ENCODE peak calls at places on chromosomes 1 and 21, in nine cellular contexts. One of them, this sample, is unnamed.
A peak's percentile ranks its signal among the peaks of the same experiment; 100 is the strongest.

GRCh38 chr1:206439205-206439604 is 31.1 kb upstream of the IKBKE start:
- DNase-seq in mammary epithelial cell: no peak
- DNase-seq in K562: peak; percentile 34
- DNase-seq in lung: no peak
- DNase-seq in heart left ventricle: no peak
- DNase-seq in GM12865: no peak
- DNase-seq in foreskin fibroblast: no peak
- DNase-seq in suprapubic skin: no peak
- DNase-seq in AG04450: no peak
- DNase-seq in this sample: no peak

GRCh38 chr1:164648211-164649080 is 89.5 kb downstream of the PBX1 start:
- DNase-seq in GM12865: no peak
- DNase-seq in lung: no peak
- DNase-seq in suprapubic skin: no peak
- DNase-seq in K562: no peak
- DNase-seq in AG04450: no peak
- DNase-seq in mammary epithelial cell: no peak
- DNase-seq in foreskin fibroblast: no peak
- DNase-seq in heart left ventricle: no peak
- DNase-seq in this sample: peak; percentile 70

GRCh38 chr1:9443913-9444445 is 95.3 kb upstream of the SLC25A33 start:
- DNase-seq in heart left ventricle: no peak
- DNase-seq in suprapubic skin: no peak
- DNase-seq in lung: no peak
- DNase-seq in AG04450: no peak
- DNase-seq in foreskin fibroblast: no peak
- DNase-seq in GM12865: no peak
- DNase-seq in K562: no peak
- DNase-seq in mammary epithelial cell: peak; percentile 84
- DNase-seq in this sample: peak; percentile 90

GRCh38 chr1:228212966-228213844 is 5.4 kb downstream of the OBSCN start:
- DNase-seq in foreskin fibroblast: peak; percentile 84
- DNase-seq in mammary epithelial cell: peak; percentile 83
- DNase-seq in suprapubic skin: peak; percentile 88
- DNase-seq in K562: peak; percentile 98
- DNase-seq in lung: peak; percentile 90
- DNase-seq in GM12865: peak; percentile 80
- DNase-seq in heart left ventricle: peak; percentile 85
- DNase-seq in AG04450: peak; percentile 39
- DNase-seq in this sample: peak; percentile 65

GRCh38 chr1:113256348-113256729 is 134.0 kb upstream of the MAGI3 start:
- DNase-seq in foreskin fibroblast: no peak
- DNase-seq in heart left ventricle: no peak
- DNase-seq in GM12865: no peak
- DNase-seq in lung: no peak
- DNase-seq in mammary epithelial cell: no peak
- DNase-seq in K562: no peak
- DNase-seq in AG04450: no peak
- DNase-seq in suprapubic skin: no peak
- DNase-seq in this sample: no peak

GRCh38 chr1:176837708-176838107 is 326.8 kb downstream of the ASTN1 start:
- DNase-seq in suprapubic skin: no peak
- DNase-seq in mammary epithelial cell: no peak
- DNase-seq in K562: no peak
- DNase-seq in heart left ventricle: no peak
- DNase-seq in AG04450: no peak
- DNase-seq in foreskin fibroblast: no peak
- DNase-seq in GM12865: no peak
- DNase-seq in lung: no peak
- DNase-seq in this sample: no peak

GRCh38 chr1:13543927-13544556 is 30.2 kb upstream of the LRRC38 start:
- DNase-seq in suprapubic skin: peak; percentile 80
- DNase-seq in heart left ventricle: peak; percentile 64
- DNase-seq in GM12865: no peak
- DNase-seq in mammary epithelial cell: no peak
- DNase-seq in K562: peak; percentile 35
- DNase-seq in lung: peak; percentile 34
- DNase-seq in AG04450: no peak
- DNase-seq in foreskin fibroblast: no peak
- DNase-seq in this sample: peak; percentile 46

GRCh38 chr1:8376358-8376840 is 58.5 kb downstream of the SLC45A1 start:
- DNase-seq in AG04450: no peak
- DNase-seq in GM12865: no peak
- DNase-seq in suprapubic skin: no peak
- DNase-seq in lung: no peak
- DNase-seq in mammary epithelial cell: no peak
- DNase-seq in heart left ventricle: no peak
- DNase-seq in foreskin fibroblast: no peak
- DNase-seq in K562: no peak
- DNase-seq in this sample: no peak

GRCh38 chr1:84347547-84348239 is 46.2 kb downstream of the SAMD13 start:
- DNase-seq in foreskin fibroblast: peak; percentile 39
- DNase-seq in mammary epithelial cell: no peak
- DNase-seq in K562: no peak
- DNase-seq in suprapubic skin: no peak
- DNase-seq in heart left ventricle: no peak
- DNase-seq in AG04450: no peak
- DNase-seq in GM12865: no peak
- DNase-seq in lung: no peak
- DNase-seq in this sample: peak; percentile 71

GRCh38 chr1:67532452-67533216 is 102.4 kb upstream of the SERBP1 start:
- DNase-seq in suprapubic skin: no peak
- DNase-seq in K562: peak; percentile 59
- DNase-seq in AG04450: peak; percentile 78
- DNase-seq in GM12865: peak; percentile 82
- DNase-seq in heart left ventricle: peak; percentile 22
- DNase-seq in mammary epithelial cell: peak; percentile 73
- DNase-seq in foreskin fibroblast: peak; percentile 77
- DNase-seq in lung: peak; percentile 38
- DNase-seq in this sample: peak; percentile 96

GRCh38 chr21:21439761-21440160 is 441.6 kb downstream of the NCAM2 start:
- DNase-seq in AG04450: no peak
- DNase-seq in K562: no peak
- DNase-seq in GM12865: no peak
- DNase-seq in foreskin fibroblast: no peak
- DNase-seq in mammary epithelial cell: no peak
- DNase-seq in heart left ventricle: no peak
- DNase-seq in suprapubic skin: no peak
- DNase-seq in lung: no peak
- DNase-seq in this sample: no peak

GRCh38 chr1:114032271-114033218 is 53.3 kb downstream of the OLFML3 start:
- DNase-seq in AG04450: peak; percentile 41
- DNase-seq in heart left ventricle: no peak
- DNase-seq in lung: no peak
- DNase-seq in mammary epithelial cell: peak; percentile 88
- DNase-seq in foreskin fibroblast: peak; percentile 76
- DNase-seq in K562: no peak
- DNase-seq in suprapubic skin: no peak
- DNase-seq in GM12865: no peak
- DNase-seq in this sample: peak; percentile 69

DNA sequence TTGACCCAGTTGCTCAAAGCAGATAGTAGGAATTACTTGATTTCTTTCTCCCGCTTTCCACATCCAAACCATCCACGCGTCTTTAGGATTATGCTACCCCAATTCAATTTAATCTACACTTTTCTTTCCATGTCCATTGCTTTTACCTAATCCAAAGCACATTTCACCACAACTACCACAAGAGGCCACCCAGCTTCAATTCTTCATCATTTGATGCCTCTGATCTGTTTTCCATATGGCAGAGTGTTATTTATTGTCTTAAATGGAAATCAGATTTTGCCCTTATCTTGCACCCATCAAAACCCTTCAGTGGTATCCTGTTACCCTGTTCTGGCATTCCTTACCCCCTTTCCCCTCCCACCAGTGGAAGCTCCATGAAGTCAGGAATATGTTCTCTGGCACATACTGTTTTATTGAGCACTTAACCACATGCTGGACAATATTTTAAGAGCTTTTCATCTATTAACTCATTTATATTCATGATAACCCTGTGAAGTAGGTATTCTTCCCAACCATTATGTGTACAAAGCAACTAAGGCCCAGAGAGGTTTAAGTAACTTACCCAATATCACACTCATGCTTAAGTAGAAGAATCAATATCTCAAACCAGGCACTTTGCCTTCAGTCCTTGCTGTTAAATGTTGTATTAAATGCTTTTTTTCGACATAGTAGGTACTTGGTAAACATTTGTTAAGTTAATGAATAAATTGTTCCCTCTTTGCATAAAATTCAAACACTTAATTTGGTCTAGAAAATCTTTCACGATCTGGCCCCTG is 34.6 kb downstream of the CLIC4 start:
- DNase-seq in lung: no peak
- DNase-seq in foreskin fibroblast: no peak
- DNase-seq in suprapubic skin: no peak
- DNase-seq in heart left ventricle: no peak
- DNase-seq in GM12865: no peak
- DNase-seq in K562: no peak
- DNase-seq in mammary epithelial cell: no peak
- DNase-seq in AG04450: no peak
- DNase-seq in this sample: peak; percentile 48
- TF ChIP-seq CTCF in lung: no peak
- TF ChIP-seq CTCF in foreskin fibroblast: no peak
- TF ChIP-seq CTCF in suprapubic skin: no peak
- TF ChIP-seq CTCF in heart left ventricle: no peak
- TF ChIP-seq CTCF in GM12865: no peak
- TF ChIP-seq CTCF in K562: no peak
- TF ChIP-seq CTCF in mammary epithelial cell: no peak
- TF ChIP-seq CTCF in AG04450: no peak
- TF ChIP-seq CTCF in this sample: peak; percentile 34

DNA sequence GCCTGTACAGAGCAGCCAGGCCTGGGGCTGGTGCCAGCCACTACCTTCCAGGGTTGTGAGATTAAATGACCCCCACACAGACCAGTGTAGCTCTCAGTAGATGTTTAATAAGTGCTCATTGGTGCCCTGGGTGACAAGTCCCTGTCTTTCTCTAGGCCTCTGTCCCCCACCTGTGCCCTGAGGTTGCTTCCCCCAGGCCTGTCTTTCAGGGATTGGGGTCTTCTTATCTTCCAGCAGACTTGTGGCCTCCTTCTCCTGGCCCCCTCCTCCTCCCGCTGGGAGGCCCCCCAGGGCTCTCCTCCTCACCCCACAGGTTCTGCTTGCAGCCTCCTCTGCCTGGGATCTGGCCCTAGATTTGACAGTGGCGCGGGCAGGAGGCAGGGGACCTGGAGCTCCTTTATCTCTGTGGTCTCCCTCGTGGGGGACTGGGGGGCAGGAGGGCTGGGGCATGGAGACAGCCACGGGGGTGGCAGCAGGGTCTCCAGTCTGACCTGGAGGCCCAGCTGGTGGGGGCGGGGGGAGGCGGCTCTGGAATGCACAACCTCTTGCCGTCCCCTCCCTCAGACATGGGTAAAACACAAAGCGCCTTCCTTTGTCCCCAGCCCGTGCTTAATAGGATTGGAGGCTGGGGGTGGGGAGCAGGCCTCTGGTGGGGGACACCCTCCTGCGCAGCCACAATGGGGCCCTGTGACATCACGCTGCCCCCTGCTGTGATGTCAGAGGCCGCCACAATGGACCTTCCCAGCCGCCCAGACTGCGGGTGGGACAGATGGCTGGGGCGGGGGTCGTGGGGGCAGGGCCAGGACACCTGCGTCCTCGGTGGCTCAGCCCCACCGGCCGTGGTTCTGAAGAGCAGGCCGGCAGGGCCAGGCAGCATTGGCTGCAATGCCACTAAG is 40.2 kb downstream of the EPHA2 start:
- DNase-seq in suprapubic skin: no peak
- DNase-seq in AG04450: no peak
- DNase-seq in mammary epithelial cell: no peak
- DNase-seq in foreskin fibroblast: no peak
- DNase-seq in lung: no peak
- DNase-seq in GM12865: no peak
- DNase-seq in heart left ventricle: no peak
- DNase-seq in K562: peak; percentile 54
- DNase-seq in this sample: no peak
- H3K4me3 ChIP-seq in suprapubic skin: no peak overlapping the region
- H3K4me3 ChIP-seq in AG04450: no peak overlapping the region
- H3K4me3 ChIP-seq in mammary epithelial cell: no peak overlapping the region
- H3K4me3 ChIP-seq in foreskin fibroblast: no peak overlapping the region
- H3K4me3 ChIP-seq in lung: no peak overlapping the region
- H3K4me3 ChIP-seq in GM12865: no peak overlapping the region
- H3K4me3 ChIP-seq in heart left ventricle: no peak overlapping the region
- H3K4me3 ChIP-seq in K562: no peak overlapping the region
- H3K4me3 ChIP-seq in this sample: no peak overlapping the region

DNA sequence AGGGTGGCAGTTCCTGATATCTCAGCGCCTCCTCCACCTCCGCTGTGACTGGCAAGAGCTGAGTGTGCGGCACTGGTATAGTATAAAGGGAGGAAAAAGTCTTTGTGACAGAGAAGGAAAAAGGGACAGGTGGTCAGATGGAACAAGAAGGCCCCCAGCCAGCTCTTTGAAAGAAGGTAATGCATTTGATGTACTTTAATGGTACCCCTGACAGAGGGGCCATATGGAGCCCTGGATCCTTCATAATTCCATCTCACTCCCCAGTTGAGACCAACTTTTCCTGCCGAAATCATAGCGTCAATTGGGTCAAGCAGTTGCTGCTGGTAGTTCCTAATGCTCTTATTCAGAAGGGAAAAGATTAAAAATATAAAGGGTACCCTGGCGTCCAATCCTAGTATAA is 198.2 kb downstream of the ZNF326 start:
- DNase-seq in suprapubic skin: no peak
- DNase-seq in GM12865: no peak
- DNase-seq in K562: no peak
- DNase-seq in foreskin fibroblast: no peak
- DNase-seq in lung: no peak
- DNase-seq in heart left ventricle: no peak
- DNase-seq in AG04450: no peak
- DNase-seq in mammary epithelial cell: no peak
- DNase-seq in this sample: no peak
- TF ChIP-seq CTCF in suprapubic skin: no peak
- TF ChIP-seq CTCF in GM12865: no peak
- TF ChIP-seq CTCF in K562: no peak
- TF ChIP-seq CTCF in foreskin fibroblast: no peak
- TF ChIP-seq CTCF in lung: no peak
- TF ChIP-seq CTCF in heart left ventricle: no peak
- TF ChIP-seq CTCF in AG04450: no peak
- TF ChIP-seq CTCF in mammary epithelial cell: no peak
- TF ChIP-seq CTCF in this sample: no peak

GRCh38 chr1:151988405-151988851 is 5.2 kb downstream of the S100A10 start:
- DNase-seq in heart left ventricle: no peak
- DNase-seq in foreskin fibroblast: peak; percentile 68
- DNase-seq in mammary epithelial cell: peak; percentile 85
- DNase-seq in suprapubic skin: no peak
- DNase-seq in AG04450: no peak
- DNase-seq in GM12865: no peak
- DNase-seq in K562: peak; percentile 47
- DNase-seq in lung: no peak
- DNase-seq in this sample: peak; percentile 88
- H3K4me3 ChIP-seq in heart left ventricle: no peak overlapping the region
- H3K4me3 ChIP-seq in foreskin fibroblast: no peak overlapping the region
- H3K4me3 ChIP-seq in mammary epithelial cell: no peak overlapping the region
- H3K4me3 ChIP-seq in suprapubic skin: peak overlapping the region; percentile 69
- H3K4me3 ChIP-seq in AG04450: peak overlapping the region; percentile 15
- H3K4me3 ChIP-seq in GM12865: no peak overlapping the region
- H3K4me3 ChIP-seq in K562: no peak overlapping the region
- H3K4me3 ChIP-seq in lung: no peak overlapping the region
- H3K4me3 ChIP-seq in this sample: no peak overlapping the region